ENCODE peak calls at places on chromosomes 5 and 9, in four cellular contexts. O is mesothelial cell of epicardium, K is left ventricle myocardium inferior, Z is fibroblast of mammary gland. U is an unnamed sample.

GRCh38 chr5:161446655-161447054 is 99.9 kb downstream of the GABRB2 start:
- DNase-seq in O (no peak), K (no peak), Z (no peak), U (no peak)

GRCh38 chr5:42851441-42851840 is 39.7 kb upstream of the SELENOP start:
- DNase-seq in O (no peak), K (no peak), Z (no peak), U (no peak)

GRCh38 chr5:128121679-128122078 is 38.1 kb downstream of the SLC12A2 start:
- DNase-seq in O (no peak), K (no peak), Z (peak), U (no peak)

GRCh38 chr5:3179220-3179619 is 416.4 kb upstream of the IRX1 start:
- DNase-seq in O (no peak), K (no peak), Z (no peak), U (no peak)

GRCh38 chr5:149365418-149365817 is 7.6 kb downstream of the PCYOX1L start:
- DNase-seq in O (no peak), K (no peak), Z (no peak), U (no peak)

GRCh38 chr5:37005946-37006540 is 129.5 kb downstream of the NIPBL start:
- DNase-seq in O (no peak), K (no peak), Z (peak), U (peak)

GRCh38 chr5:173573126-173573960 is 43.1 kb downstream of the BOD1 start:
- DNase-seq in O (peak), K (peak), Z (peak), U (peak)

GRCh38 chr5:180093651-180094382 is 22.3 kb upstream of the RNF130 start:
- DNase-seq in O (no peak), K (no peak), Z (no peak), U (no peak)

GRCh38 chr5:160263326-160263850 is 34.1 kb downstream of the FABP6 start:
- DNase-seq in O (no peak), K (no peak), Z (no peak), U (no peak)

GRCh38 chr9:107093365-107094060 is 189.6 kb upstream of the RAD23B start:
- DNase-seq in O (no peak), K (no peak), Z (no peak), U (no peak)

GRCh38 chr9:124855944-124856773 is 2.9 kb downstream of the WDR38 start:
- DNase-seq in O (no peak), K (no peak), Z (peak), U (no peak)

GRCh38 chr5:173172166-173172565 is 27.8 kb downstream of the BNIP1 start:
- DNase-seq in O (no peak), K (no peak), Z (no peak), U (no peak)

GRCh38 chr9:95852059-95853032 is 23.1 kb upstream of the ERCC6L2 start:
- DNase-seq in O (no peak), K (no peak), Z (peak), U (peak)

GRCh38 chr5:125235995-125236394 is 489.6 kb upstream of the ZNF608 start:
- DNase-seq in O (no peak), K (no peak), Z (no peak), U (no peak)

GRCh38 chr5:132413567-132413966 is 44.1 kb downstream of the SLC22A5 start:
- DNase-seq in O (no peak), K (no peak), Z (no peak), U (no peak)

GRCh38 chr5:42993516-42994284 is 46.4 kb downstream of the ANXA2R start:
- DNase-seq in O (no peak), K (no peak), Z (peak), U (peak)

GRCh38 chr5:179865471-179866240 is 7.0 kb upstream of the MRNIP start:
- DNase-seq in O (no peak), K (no peak), Z (no peak), U (no peak)

GRCh38 chr5:119016125-119016774 is 27.9 kb upstream of the DTWD2 start:
- DNase-seq in O (no peak), K (no peak), Z (no peak), U (no peak)

GRCh38 chr9:70618784-70619183 is 204.3 kb upstream of the KLF9 start:
- DNase-seq in O (no peak), K (peak), Z (peak), U (no peak)

GRCh38 chr5:68884893-68885292 is 208.9 kb upstream of the SLC30A5 start:
- DNase-seq in O (no peak), K (no peak), Z (peak), U (no peak)

GRCh38 chr5:159765034-159765433 is 151.2 kb upstream of the ADRA1B start:
- DNase-seq in O (no peak), K (no peak), Z (no peak), U (no peak)

GRCh38 chr9:133002147-133003070 is 23.9 kb downstream of the GFI1B start:
- DNase-seq in O (no peak), K (no peak), Z (no peak), U (no peak)

GRCh38 chr5:115579747-115580173 is 22.5 kb downstream of the TICAM2 start:
- DNase-seq in O (no peak), K (no peak), Z (peak), U (peak)

GRCh38 chr9:134355561-134356278 is 29.5 kb downstream of the RXRA start:
- DNase-seq in O (no peak), K (no peak), Z (no peak), U (no peak)

GRCh38 chr5:141874262-141874964 is 3.8 kb downstream of the PCDH1 start:
- DNase-seq in O (peak), K (peak), Z (no peak), U (no peak)

GRCh38 chr9:38110476-38110875 is 41.4 kb upstream of the SHB start:
- DNase-seq in O (no peak), K (no peak), Z (no peak), U (no peak)

DNA sequence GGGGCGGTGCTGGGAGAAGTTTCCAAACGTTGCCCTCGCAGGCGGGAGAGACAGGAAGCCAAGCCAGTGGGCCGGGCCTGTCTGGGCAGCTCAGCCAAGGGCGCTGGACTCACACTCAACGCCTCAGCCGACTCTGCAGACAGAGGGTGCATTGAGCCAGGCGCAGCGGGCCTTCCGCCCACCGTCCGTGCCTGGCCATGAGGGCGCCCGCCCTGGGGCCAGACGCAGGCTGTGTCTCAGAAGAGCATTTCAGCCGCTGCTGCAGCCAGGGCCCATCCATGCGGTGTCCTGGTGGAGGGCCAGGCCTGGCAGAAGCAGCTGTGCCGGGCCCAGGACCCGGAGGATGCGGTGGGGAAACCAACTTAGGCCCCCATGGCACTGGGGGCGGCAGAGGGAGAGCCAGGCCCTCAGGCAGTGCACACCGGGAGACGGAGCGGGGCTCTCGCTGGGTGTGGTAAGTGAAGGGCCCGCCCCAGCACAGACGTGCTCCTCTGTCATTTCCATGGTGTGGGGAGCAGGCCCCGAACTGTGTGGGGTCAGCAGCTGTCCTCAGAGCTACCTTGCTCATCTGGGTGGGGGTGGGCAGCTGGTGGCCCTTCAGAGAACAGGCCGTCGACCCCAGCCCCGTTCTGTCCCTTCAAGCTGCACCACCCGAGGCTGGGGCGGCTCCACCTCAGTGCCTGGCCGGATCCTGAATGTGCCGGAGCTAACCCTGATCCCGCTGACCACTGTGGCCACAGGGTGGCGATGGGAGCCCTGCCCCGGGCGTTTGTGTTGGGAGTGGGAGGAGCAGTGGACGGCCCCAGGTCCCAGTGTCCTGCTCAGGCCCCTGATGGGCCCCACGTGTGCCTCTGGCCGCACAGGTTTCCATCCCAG is 18.0 kb downstream of the DNLZ start:
- DNase-seq in O (no peak), K (peak), Z (peak), U (peak)
- TF ChIP-seq CTCF in O (no peak), K (peak), Z (peak), U (peak)

GRCh38 chr9:115986508-115986907 is 167.1 kb upstream of the PAPPA start:
- DNase-seq in O (no peak), K (no peak), Z (no peak), U (no peak)

GRCh38 chr9:115981011-115981410 is 172.6 kb upstream of the PAPPA start:
- DNase-seq in O (no peak), K (no peak), Z (no peak), U (no peak)

GRCh38 chr9:115980502-115980901 is 173.1 kb upstream of the PAPPA start:
- DNase-seq in O (no peak), K (no peak), Z (no peak), U (no peak)

GRCh38 chr9:115985657-115986056 is 167.9 kb upstream of the PAPPA start:
- DNase-seq in O (no peak), K (no peak), Z (no peak), U (no peak)

GRCh38 chr9:115983366-115983765 is 170.2 kb upstream of the PAPPA start:
- DNase-seq in O (no peak), K (no peak), Z (no peak), U (no peak)
- TF ChIP-seq CTCF in O (no peak), K (no peak), Z (no peak), U (no peak)

GRCh38 chr9:2320126-2320525 is 301.5 kb upstream of the VLDLR start:
- DNase-seq in O (no peak), K (no peak), Z (peak), U (no peak)

GRCh38 chr9:2319421-2319820 is 302.2 kb upstream of the VLDLR start:
- DNase-seq in O (no peak), K (no peak), Z (peak), U (no peak)

GRCh38 chr9:2320632-2321031 is 301.0 kb upstream of the VLDLR start:
- DNase-seq in O (no peak), K (no peak), Z (no peak), U (no peak)

GRCh38 chr9:2324742-2325141 is 296.8 kb upstream of the VLDLR start:
- DNase-seq in O (no peak), K (no peak), Z (no peak), U (no peak)

DNA sequence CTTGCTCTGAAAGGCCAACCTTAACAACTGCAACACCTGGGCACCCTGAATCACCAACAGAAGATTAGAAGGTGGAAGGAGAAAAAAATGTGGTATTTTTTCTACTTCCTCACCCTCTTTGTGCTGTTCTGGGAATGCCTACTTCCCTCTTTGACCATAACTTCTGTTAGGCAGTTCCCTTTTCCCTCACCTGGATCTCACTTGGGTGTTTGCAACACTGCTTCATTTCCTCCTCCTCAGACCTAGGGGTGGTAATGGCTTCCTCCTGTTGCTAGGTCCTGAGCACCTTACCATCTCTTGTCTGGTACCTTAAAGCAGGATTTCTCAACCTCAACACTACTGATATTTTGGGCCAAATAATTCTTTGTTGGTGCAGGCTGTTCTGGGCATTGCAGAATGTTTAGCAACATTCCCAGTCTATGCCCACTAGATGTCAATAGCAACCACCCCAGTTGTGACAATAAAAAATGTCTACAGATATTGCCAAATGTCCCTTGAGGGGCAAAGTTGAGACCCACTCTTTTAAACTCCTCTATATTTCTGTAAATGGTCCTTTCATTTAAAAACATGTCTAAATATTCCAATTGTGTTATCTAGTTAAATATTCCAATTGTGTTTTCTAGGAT is 300.0 kb upstream of the VLDLR start:
- DNase-seq in O (no peak), K (no peak), Z (no peak), U (no peak)
- TF ChIP-seq CTCF in O (no peak), K (peak), Z (no peak), U (peak)

DNA sequence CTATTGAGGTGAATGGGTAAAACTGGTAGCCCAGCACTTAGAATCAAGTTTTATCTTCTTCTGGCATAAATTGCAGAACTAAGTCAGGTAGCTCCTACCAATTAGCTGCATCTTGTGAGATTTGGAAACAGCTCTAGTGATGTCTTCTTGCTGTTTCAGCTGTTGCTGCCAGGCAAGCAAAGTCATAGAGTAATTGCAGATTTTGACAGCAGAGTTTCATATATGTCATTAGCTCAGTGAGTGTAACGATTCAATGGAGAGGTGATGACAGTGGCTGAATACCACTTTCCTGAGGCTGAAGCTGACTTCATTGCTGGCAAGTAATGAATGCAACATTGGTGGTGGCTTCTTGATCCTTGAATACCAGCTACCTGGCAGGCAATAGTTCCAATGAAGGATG is 1109.7 kb upstream of the CDH18 start:
- DNase-seq in O (no peak), K (no peak), Z (no peak), U (no peak)
- TF ChIP-seq CTCF in O (no peak), K (no peak), Z (no peak), U (no peak)

U was measured in astrocyte of the spinal cord.